ENCODE peak calls at places on chromosomes 16 and 17, in five cellular contexts. One of them, this sample, is unnamed.

GRCh38 chr17:51128089-51128488 is 7.4 kb upstream of the SPAG9 start:
- DNase-seq in HCT116: peak
- DNase-seq in CD8-positive, alpha-beta T cell: no peak
- DNase-seq in sigmoid colon: no peak
- DNase-seq in right atrium auricular region: peak
- DNase-seq in this sample: no peak

GRCh38 chr16:56198755-56199114 is 7.4 kb downstream of the GNAO1 start:
- DNase-seq in HCT116: no peak
- DNase-seq in CD8-positive, alpha-beta T cell: no peak
- DNase-seq in sigmoid colon: no peak
- DNase-seq in right atrium auricular region: no peak
- DNase-seq in this sample: no peak

GRCh38 chr17:43570518-43570928 is 24.4 kb upstream of the ETV4 start:
- DNase-seq in HCT116: no peak
- DNase-seq in CD8-positive, alpha-beta T cell: no peak
- DNase-seq in sigmoid colon: no peak
- DNase-seq in right atrium auricular region: no peak
- DNase-seq in this sample: no peak

GRCh38 chr17:49898547-49899490 is 51.0 kb upstream of the TAC4 start:
- DNase-seq in HCT116: peak
- DNase-seq in CD8-positive, alpha-beta T cell: no peak
- DNase-seq in sigmoid colon: no peak
- DNase-seq in right atrium auricular region: no peak
- DNase-seq in this sample: no peak

GRCh38 chr17:45131616-45132301 is 556 bp downstream of the PLCD3 start:
- DNase-seq in HCT116: no peak
- DNase-seq in CD8-positive, alpha-beta T cell: peak
- DNase-seq in sigmoid colon: peak
- DNase-seq in right atrium auricular region: no peak
- DNase-seq in this sample: peak

GRCh38 chr17:9566067-9566466 is 9.6 kb downstream of the STX8 start:
- DNase-seq in HCT116: no peak
- DNase-seq in CD8-positive, alpha-beta T cell: no peak
- DNase-seq in sigmoid colon: no peak
- DNase-seq in right atrium auricular region: no peak
- DNase-seq in this sample: no peak

GRCh38 chr17:48162946-48163506 is 55.5 kb downstream of the SNX11 start:
- DNase-seq in HCT116: no peak
- DNase-seq in CD8-positive, alpha-beta T cell: no peak
- DNase-seq in sigmoid colon: no peak
- DNase-seq in right atrium auricular region: no peak
- DNase-seq in this sample: no peak

GRCh38 chr16:83305092-83305491 is 502.7 kb upstream of the HSBP1 start:
- DNase-seq in HCT116: no peak
- DNase-seq in CD8-positive, alpha-beta T cell: no peak
- DNase-seq in sigmoid colon: no peak
- DNase-seq in right atrium auricular region: no peak
- DNase-seq in this sample: no peak

GRCh38 chr17:50425682-50426471 is at the start of gene ACSF2:
- DNase-seq in HCT116: no peak
- DNase-seq in CD8-positive, alpha-beta T cell: peak
- DNase-seq in sigmoid colon: peak
- DNase-seq in right atrium auricular region: peak
- DNase-seq in this sample: peak

GRCh38 chr16:19307587-19308241 is 22.2 kb downstream of the CLEC19A start:
- DNase-seq in HCT116: no peak
- DNase-seq in CD8-positive, alpha-beta T cell: no peak
- DNase-seq in sigmoid colon: no peak
- DNase-seq in right atrium auricular region: no peak
- DNase-seq in this sample: peak

GRCh38 chr17:27158390-27158789 is 135.5 kb upstream of the WSB1 start:
- DNase-seq in HCT116: no peak
- DNase-seq in CD8-positive, alpha-beta T cell: no peak
- DNase-seq in sigmoid colon: no peak
- DNase-seq in right atrium auricular region: no peak
- DNase-seq in this sample: no peak

GRCh38 chr17:7523033-7523432 is 25.8 kb upstream of the TNFSF12 start:
- DNase-seq in HCT116: peak
- DNase-seq in CD8-positive, alpha-beta T cell: peak
- DNase-seq in sigmoid colon: no peak
- DNase-seq in right atrium auricular region: no peak
- DNase-seq in this sample: peak

GRCh38 chr17:79978545-79978852 is 57.2 kb downstream of the TBC1D16 start:
- DNase-seq in HCT116: no peak
- DNase-seq in CD8-positive, alpha-beta T cell: no peak
- DNase-seq in sigmoid colon: peak
- DNase-seq in right atrium auricular region: no peak
- DNase-seq in this sample: no peak

GRCh38 chr17:50604470-50604869 is 30.2 kb upstream of the ABCC3 start:
- DNase-seq in HCT116: no peak
- DNase-seq in CD8-positive, alpha-beta T cell: no peak
- DNase-seq in sigmoid colon: peak
- DNase-seq in right atrium auricular region: peak
- DNase-seq in this sample: no peak

GRCh38 chr16:21233521-21234150 is at the start of gene ANKS4B:
- DNase-seq in HCT116: no peak
- DNase-seq in CD8-positive, alpha-beta T cell: no peak
- DNase-seq in sigmoid colon: no peak
- DNase-seq in right atrium auricular region: no peak
- DNase-seq in this sample: no peak

GRCh38 chr16:88681084-88681680 is 5.1 kb downstream of the SNAI3 start:
- DNase-seq in HCT116: no peak
- DNase-seq in CD8-positive, alpha-beta T cell: peak
- DNase-seq in sigmoid colon: no peak
- DNase-seq in right atrium auricular region: no peak
- DNase-seq in this sample: no peak

GRCh38 chr16:58128181-58128631 is 975 bp downstream of the CFAP20 start:
- DNase-seq in HCT116: no peak
- DNase-seq in CD8-positive, alpha-beta T cell: no peak
- DNase-seq in sigmoid colon: no peak
- DNase-seq in right atrium auricular region: no peak
- DNase-seq in this sample: no peak

GRCh38 chr16:11296351-11296705 is 15.2 kb upstream of the PRM1 start:
- DNase-seq in HCT116: no peak
- DNase-seq in CD8-positive, alpha-beta T cell: no peak
- DNase-seq in sigmoid colon: no peak
- DNase-seq in right atrium auricular region: no peak
- DNase-seq in this sample: no peak

GRCh38 chr16:48158296-48158695 is 2.5 kb upstream of the ABCC12 start:
- DNase-seq in HCT116: peak
- DNase-seq in CD8-positive, alpha-beta T cell: no peak
- DNase-seq in sigmoid colon: no peak
- DNase-seq in right atrium auricular region: no peak
- DNase-seq in this sample: no peak

GRCh38 chr16:48479319-48479718 is 94.1 kb upstream of the SIAH1 start:
- DNase-seq in HCT116: no peak
- DNase-seq in CD8-positive, alpha-beta T cell: no peak
- DNase-seq in sigmoid colon: no peak
- DNase-seq in right atrium auricular region: no peak
- DNase-seq in this sample: no peak

GRCh38 chr17:32565401-32565800 is 78.6 kb downstream of the CDK5R1 start:
- DNase-seq in HCT116: no peak
- DNase-seq in CD8-positive, alpha-beta T cell: no peak
- DNase-seq in sigmoid colon: no peak
- DNase-seq in right atrium auricular region: no peak
- DNase-seq in this sample: no peak

GRCh38 chr17:55825213-55825612 is 74.4 kb downstream of the PCTP start:
- DNase-seq in HCT116: no peak
- DNase-seq in CD8-positive, alpha-beta T cell: no peak
- DNase-seq in sigmoid colon: no peak
- DNase-seq in right atrium auricular region: no peak
- DNase-seq in this sample: no peak

GRCh38 chr17:14150604-14151003 is 81.3 kb downstream of the COX10 start:
- DNase-seq in HCT116: no peak
- DNase-seq in CD8-positive, alpha-beta T cell: no peak
- DNase-seq in sigmoid colon: no peak
- DNase-seq in right atrium auricular region: no peak
- DNase-seq in this sample: no peak

GRCh38 chr16:57591086-57591869 is 37.2 kb upstream of the ADGRG1 start:
- DNase-seq in HCT116: peak
- DNase-seq in CD8-positive, alpha-beta T cell: peak
- DNase-seq in sigmoid colon: peak
- DNase-seq in right atrium auricular region: peak
- DNase-seq in this sample: peak

DNA sequence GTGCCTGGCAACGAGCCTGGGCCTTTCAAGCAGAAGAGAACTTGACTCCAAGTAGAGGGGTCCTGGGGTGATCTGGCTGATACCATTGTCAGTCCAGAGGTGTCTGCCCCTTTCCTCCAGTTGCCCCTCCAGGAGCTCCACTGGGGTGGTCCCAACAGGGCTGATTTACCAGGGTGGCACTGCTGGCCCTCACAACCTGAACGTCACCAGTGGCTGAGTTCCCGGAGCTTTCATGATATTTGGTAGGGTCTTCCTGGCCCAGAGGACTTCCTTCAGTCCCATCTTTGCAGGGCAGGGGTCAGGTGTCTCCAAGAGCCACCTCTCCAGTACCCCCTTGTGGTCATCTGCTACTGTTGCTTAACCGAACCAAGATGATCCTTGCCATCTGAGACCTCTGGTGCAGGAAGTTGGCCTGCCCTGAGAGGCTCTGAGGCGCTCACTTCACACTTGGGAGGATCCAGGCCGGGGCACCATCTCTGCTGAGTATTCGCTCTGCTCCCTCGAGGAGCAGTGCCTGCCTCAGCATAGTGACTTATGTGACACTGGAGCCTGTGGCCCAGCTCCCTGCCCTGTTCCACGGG is 3.5 kb downstream of the LIMD2 start:
- DNase-seq in HCT116: peak
- DNase-seq in CD8-positive, alpha-beta T cell: peak
- DNase-seq in sigmoid colon: no peak
- DNase-seq in right atrium auricular region: no peak
- DNase-seq in this sample: no peak
- TF ChIP-seq CTCF in HCT116: peak
- TF ChIP-seq CTCF in CD8-positive, alpha-beta T cell: peak
- TF ChIP-seq CTCF in sigmoid colon: no peak
- TF ChIP-seq CTCF in right atrium auricular region: no peak
- TF ChIP-seq CTCF in this sample: peak

DNA sequence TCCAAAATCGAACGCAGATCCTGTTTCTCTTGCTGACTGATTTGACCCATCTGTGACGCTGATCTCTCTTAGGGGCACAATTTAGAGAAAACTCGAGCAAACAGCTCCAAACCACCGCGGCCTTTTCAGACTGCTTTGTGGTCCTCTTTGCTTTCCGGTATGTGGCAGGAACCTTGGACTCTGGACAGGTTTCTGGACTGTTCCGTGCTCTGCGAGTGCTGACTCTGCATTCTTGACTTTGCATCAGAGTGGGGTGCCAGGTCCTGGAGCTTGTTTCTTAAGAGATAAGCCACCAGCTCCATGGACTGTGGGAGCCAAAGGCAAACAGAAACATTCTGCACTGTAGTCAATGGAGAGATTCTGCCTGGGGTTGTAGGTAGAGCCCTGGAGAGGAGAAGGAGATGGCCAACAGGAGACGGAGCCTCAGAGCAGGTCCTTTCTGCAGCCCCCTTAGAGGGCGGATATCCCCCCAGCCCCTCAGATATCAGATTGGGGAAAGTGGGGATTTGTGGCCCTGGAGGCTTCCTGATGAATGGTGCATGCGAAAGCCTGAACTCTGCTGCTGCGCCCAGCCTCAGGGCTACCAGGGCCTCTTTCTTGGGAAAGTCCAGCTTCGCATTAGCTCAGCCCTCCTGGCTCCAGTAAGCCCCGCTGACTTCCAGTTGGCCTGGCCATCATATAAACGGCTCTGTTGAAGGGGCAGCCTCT is 65.6 kb downstream of the WIPI1 start:
- DNase-seq in HCT116: no peak
- DNase-seq in CD8-positive, alpha-beta T cell: no peak
- DNase-seq in sigmoid colon: peak
- DNase-seq in right atrium auricular region: peak
- DNase-seq in this sample: no peak
- TF ChIP-seq CTCF in HCT116: no peak
- TF ChIP-seq CTCF in CD8-positive, alpha-beta T cell: no peak
- TF ChIP-seq CTCF in sigmoid colon: no peak
- TF ChIP-seq CTCF in right atrium auricular region: no peak
- TF ChIP-seq CTCF in this sample: no peak

GRCh38 chr16:12470311-12471229 is 333.1 kb downstream of the CPPED1 start:
- DNase-seq in HCT116: no peak
- DNase-seq in CD8-positive, alpha-beta T cell: no peak
- DNase-seq in sigmoid colon: peak
- DNase-seq in right atrium auricular region: no peak
- DNase-seq in this sample: no peak

GRCh38 chr16:12463961-12464360 is 339.7 kb downstream of the CPPED1 start:
- DNase-seq in HCT116: no peak
- DNase-seq in CD8-positive, alpha-beta T cell: no peak
- DNase-seq in sigmoid colon: no peak
- DNase-seq in right atrium auricular region: no peak
- DNase-seq in this sample: no peak

GRCh38 chr16:12471383-12471782 is 332.3 kb downstream of the CPPED1 start:
- DNase-seq in HCT116: no peak
- DNase-seq in CD8-positive, alpha-beta T cell: no peak
- DNase-seq in sigmoid colon: peak
- DNase-seq in right atrium auricular region: no peak
- DNase-seq in this sample: no peak

GRCh38 chr16:12467418-12468210 is 336.1 kb downstream of the CPPED1 start:
- DNase-seq in HCT116: no peak
- DNase-seq in CD8-positive, alpha-beta T cell: no peak
- DNase-seq in sigmoid colon: peak
- DNase-seq in right atrium auricular region: no peak
- DNase-seq in this sample: no peak

DNA sequence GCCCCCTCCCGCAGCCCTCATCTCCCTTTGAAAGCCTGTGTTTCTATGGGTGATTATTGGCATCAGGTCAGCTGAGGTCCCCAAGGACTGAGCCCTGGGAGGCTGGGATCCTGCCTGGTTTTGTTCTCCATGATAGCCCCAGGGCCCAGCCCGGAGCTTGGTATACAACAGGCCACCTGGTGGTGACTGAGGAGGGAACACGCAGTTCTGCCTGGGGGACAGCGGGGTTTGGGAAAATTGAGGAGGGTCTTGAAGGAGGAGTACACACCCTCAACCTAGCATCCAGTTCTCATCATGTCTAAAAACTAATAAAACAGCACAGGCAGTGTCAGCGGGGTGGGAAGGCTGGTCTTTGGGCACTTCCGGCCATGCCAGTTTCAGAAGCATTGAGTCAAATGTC is 335.1 kb downstream of the CPPED1 start:
- DNase-seq in HCT116: no peak
- DNase-seq in CD8-positive, alpha-beta T cell: no peak
- DNase-seq in sigmoid colon: peak
- DNase-seq in right atrium auricular region: no peak
- DNase-seq in this sample: no peak
- TF ChIP-seq CTCF in HCT116: peak
- TF ChIP-seq CTCF in CD8-positive, alpha-beta T cell: no peak
- TF ChIP-seq CTCF in sigmoid colon: no peak
- TF ChIP-seq CTCF in right atrium auricular region: no peak
- TF ChIP-seq CTCF in this sample: peak

DNA sequence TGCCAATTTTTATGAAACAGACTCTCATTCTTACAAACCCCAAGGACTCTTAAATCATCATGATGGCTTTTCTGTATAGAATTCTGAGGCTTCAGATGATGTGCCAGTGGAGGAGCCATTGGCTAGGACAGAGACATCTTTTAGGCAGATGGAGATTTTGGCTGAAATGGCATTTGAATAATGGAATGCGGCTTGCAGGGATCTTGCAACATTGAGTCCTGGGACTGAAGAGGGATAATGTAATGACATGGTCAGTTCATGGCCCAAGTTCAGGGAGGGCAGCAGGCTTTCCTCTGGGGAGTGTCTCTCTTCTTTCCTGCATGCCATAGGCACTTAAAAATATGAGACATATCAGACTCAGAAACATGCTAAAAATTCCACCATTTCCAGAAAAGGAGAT is 172.4 kb downstream of the ABCA8 start:
- DNase-seq in HCT116: no peak
- DNase-seq in CD8-positive, alpha-beta T cell: no peak
- DNase-seq in sigmoid colon: no peak
- DNase-seq in right atrium auricular region: no peak
- DNase-seq in this sample: no peak
- TF ChIP-seq CTCF in HCT116: no peak
- TF ChIP-seq CTCF in CD8-positive, alpha-beta T cell: no peak
- TF ChIP-seq CTCF in sigmoid colon: no peak
- TF ChIP-seq CTCF in right atrium auricular region: no peak
- TF ChIP-seq CTCF in this sample: no peak

This sample was measured in neural crest cell.